ENCODE peak calls at places on chromosome 18, in eight cellular contexts. R is tibial nerve; U is A172; Q is activated CD4-positive, alpha-beta T cell treated with anti-CD3 and anti-CD28 coated beads for 1 hour; O is cardiac muscle cell; L is NCI-H82; A is stimulated activated CD4-positive, alpha-beta T cell treated with anti-CD3 and anti-CD28 coated beads, TNF-alpha, amount 100 ng/mL, for 4 hours; I is frontal cortex. M is an unnamed sample.

GRCh38 chr18:41266214-41266613 is 688.8 kb upstream of the PIK3C3 start:
- DNase-seq in I (no peak), Q (no peak), O (no peak), R (no peak), A (no peak), U (no peak), L (no peak), M (no peak)

GRCh38 chr18:68429111-68429510 is 285.8 kb downstream of the TMX3 start:
- DNase-seq in L (no peak), U (no peak), O (no peak), R (no peak), I (no peak), Q (no peak), A (no peak), M (no peak)

GRCh38 chr18:45221363-45221762 is 393.9 kb upstream of the SLC14A2 start:
- DNase-seq in O (peak; percentile 9), U (no peak), A (no peak), I (no peak), R (no peak), Q (no peak), L (no peak), M (no peak)

GRCh38 chr18:38930881-38931753 is 1365.5 kb upstream of the CELF4 start:
- DNase-seq in I (no peak), Q (no peak), U (no peak), R (no peak), L (no peak), A (no peak), O (no peak), M (no peak)

GRCh38 chr18:35592298-35592697 is 10.8 kb downstream of the GALNT1 start:
- DNase-seq in L (no peak), A (no peak), U (no peak), I (no peak), R (no peak), Q (no peak), O (no peak), M (no peak)

GRCh38 chr18:78740876-78741275 is 238.7 kb upstream of the SALL3 start:
- DNase-seq in Q (no peak), I (no peak), U (no peak), O (no peak), L (no peak), R (no peak), A (no peak), M (no peak)

GRCh38 chr18:25279961-25280360 is 72.0 kb downstream of the ZNF521 start:
- DNase-seq in U (no peak), R (no peak), Q (no peak), I (no peak), L (no peak), O (no peak), A (no peak), M (no peak)

GRCh38 chr18:69951182-69951581 is 3.5 kb upstream of the CD226 start:
- DNase-seq in I (no peak), Q (no peak), R (no peak), O (peak; percentile 63), A (no peak), L (no peak), U (peak; percentile 21), M (peak; percentile 15)

GRCh38 chr18:40055262-40055661 is 1899.8 kb upstream of the PIK3C3 start:
- DNase-seq in Q (no peak), I (no peak), U (peak; percentile 35), A (no peak), R (no peak), L (no peak), O (no peak), M (no peak)

GRCh38 chr18:12307251-12307736 is 747 bp upstream of the TUBB6 start:
- DNase-seq in L (no peak), I (no peak), U (no peak), Q (no peak), R (peak; percentile 36), O (peak; percentile 80), A (no peak), M (peak; percentile 74)

GRCh38 chr18:32446780-32447179 is 23.9 kb downstream of the GAREM1 start:
- DNase-seq in U (no peak), I (no peak), A (no peak), L (peak; percentile 25), O (no peak), R (no peak), Q (no peak), M (no peak)

GRCh38 chr18:77106331-77106730 is 26.3 kb downstream of the MBP start:
- DNase-seq in U (no peak), R (no peak), O (peak; percentile 70), I (no peak), A (peak; percentile 62), Q (peak; percentile 64), L (no peak), M (no peak)

GRCh38 chr18:64111950-64112349 is 36.9 kb downstream of the LINC00305 start:
- DNase-seq in Q (no peak), L (no peak), U (no peak), I (no peak), R (no peak), O (no peak), A (no peak), M (no peak)

GRCh38 chr18:26307161-26307773 is 81.0 kb downstream of the TAF4B start:
- DNase-seq in A (no peak), O (peak; percentile 78), Q (no peak), U (peak; percentile 59), L (peak; percentile 75), I (peak; percentile 5), R (no peak), M (peak; percentile 75)

GRCh38 chr18:42338683-42339082 is 383.6 kb downstream of the PIK3C3 start:
- DNase-seq in I (no peak), R (no peak), O (no peak), Q (no peak), L (no peak), A (no peak), U (no peak), M (no peak)

GRCh38 chr18:10008006-10008647 is 94.3 kb downstream of the VAPA start:
- DNase-seq in R (no peak), U (no peak), O (no peak), I (no peak), Q (no peak), L (no peak), A (no peak), M (no peak)

GRCh38 chr18:46536215-46536874 is 120.7 kb downstream of the LOXHD1 start:
- DNase-seq in Q (no peak), R (no peak), L (no peak), O (peak; percentile 5), I (no peak), U (peak; percentile 84), A (no peak), M (no peak)

GRCh38 chr18:23042133-23042532 is 93.2 kb upstream of the CABLES1 start:
- DNase-seq in R (no peak), U (no peak), O (no peak), Q (no peak), I (no peak), L (no peak), A (no peak), M (no peak)

GRCh38 chr18:45730832-45731545 is 7.0 kb downstream of the SLC14A1 start:
- DNase-seq in Q (no peak), U (peak; percentile 55), O (no peak), I (no peak), R (no peak), L (no peak), A (no peak), M (no peak)

GRCh38 chr18:75896865-75897264 is 469.4 kb upstream of the SMIM21 start:
- DNase-seq in I (no peak), L (peak; percentile 77), Q (no peak), R (no peak), O (no peak), U (peak; percentile 49), A (no peak), M (no peak)

GRCh38 chr18:3923750-3924149 is 473.8 kb downstream of the TGIF1 start:
- DNase-seq in L (no peak), R (no peak), U (peak; percentile 4), A (no peak), I (no peak), Q (no peak), O (peak; percentile 33), M (no peak)

GRCh38 chr18:10892801-10893595 is 256.4 kb downstream of the PIEZO2 start:
- DNase-seq in R (no peak), A (no peak), I (no peak), Q (no peak), O (peak; percentile 46), L (no peak), U (peak; percentile 53), M (no peak)

GRCh38 chr18:78732273-78733210 is 247.1 kb upstream of the SALL3 start:
- DNase-seq in I (no peak), U (no peak), A (no peak), L (no peak), O (peak; percentile 6), Q (no peak), R (no peak), M (no peak)

GRCh38 chr18:67997496-67997895 is 481.0 kb upstream of the DSEL start:
- DNase-seq in U (no peak), Q (no peak), R (no peak), L (no peak), O (no peak), A (no peak), I (no peak), M (no peak)

M was measured in lung microvascular endothelial cell.